ENCODE peak calls at places on chromosomes 13 and 19, in six cellular contexts. G is Calu3; W is lower leg skin; K is stimulated activated naive CD4-positive, alpha-beta T cell; H is BJ; E is IMR-90. Q is an unnamed sample.

GRCh38 chr13:39765801-39766463 is 110.5 kb downstream of the COG6 start:
- DNase-seq in K (no peak), W (peak), H (no peak), E (no peak), G (peak), Q (peak)

GRCh38 chr19:35295792-35296462 is 4.0 kb downstream of the MAG start:
- DNase-seq in G (no peak), K (peak), W (no peak), E (no peak), H (no peak), Q (no peak)

GRCh38 chr19:51480590-51480989 is 2.3 kb downstream of the CEACAM18 start:
- DNase-seq in G (peak), H (no peak), K (no peak), W (peak), E (no peak), Q (no peak)

GRCh38 chr13:98365291-98365690 is 188.2 kb upstream of the RNF113B start:
- DNase-seq in W (no peak), K (no peak), E (no peak), G (no peak), H (no peak), Q (no peak)

GRCh38 chr13:25288966-25289365 is 1.7 kb upstream of the MTMR6 start:
- DNase-seq in K (no peak), E (no peak), G (no peak), H (no peak), W (no peak), Q (no peak)

GRCh38 chr13:74077847-74078246 is 56.4 kb downstream of the KLF12 start:
- DNase-seq in H (no peak), W (no peak), K (no peak), E (no peak), G (no peak), Q (no peak)

GRCh38 chr19:3095375-3096191 is 1.4 kb downstream of the GNA11 start:
- DNase-seq in H (no peak), W (no peak), G (peak), E (no peak), K (peak), Q (no peak)

GRCh38 chr13:30438286-30438685 is 16.0 kb downstream of the UBE2L5 start:
- DNase-seq in W (no peak), E (no peak), G (no peak), H (no peak), K (no peak), Q (no peak)

GRCh38 chr19:47228168-47228936 is 2.6 kb downstream of the BBC3 start:
- DNase-seq in E (peak), H (no peak), G (peak), K (peak), W (peak), Q (peak)

GRCh38 chr13:65966991-65967451 is 1263.1 kb downstream of the PCDH9 start:
- DNase-seq in H (no peak), E (peak), W (no peak), G (no peak), K (no peak), Q (peak)

GRCh38 chr19:3898426-3898825 is 17.9 kb downstream of the ATCAY start:
- DNase-seq in K (no peak), E (no peak), H (no peak), W (no peak), G (no peak), Q (no peak)

GRCh38 chr19:17001603-17002183 is 24.9 kb downstream of the CPAMD8 start:
- DNase-seq in E (no peak), W (no peak), G (no peak), H (no peak), K (peak), Q (no peak)

GRCh38 chr13:73059460-73060250 is 850 bp downstream of the KLF5 start:
- DNase-seq in G (no peak), E (peak), K (peak), H (no peak), W (peak), Q (no peak)

GRCh38 chr19:38036707-38037106 is 129.7 kb downstream of the SIPA1L3 start:
- DNase-seq in H (no peak), K (no peak), G (no peak), W (no peak), E (no peak), Q (no peak)

GRCh38 chr13:71858647-71859046 is 8.4 kb downstream of the DACH1 start:
- DNase-seq in G (no peak), E (no peak), H (no peak), W (no peak), K (no peak), Q (no peak)

GRCh38 chr19:7257148-7258041 is 36.8 kb downstream of the INSR start:
- DNase-seq in W (peak), G (peak), K (no peak), H (no peak), E (peak), Q (no peak)

GRCh38 chr19:45265375-45265774 is 14.3 kb downstream of the MARK4 start:
- DNase-seq in K (no peak), G (no peak), W (no peak), E (no peak), H (no peak), Q (no peak)

GRCh38 chr19:5137571-5138124 is 168.7 kb downstream of the KDM4B start:
- DNase-seq in E (no peak), H (no peak), K (no peak), G (no peak), W (no peak), Q (no peak)

GRCh38 chr13:20401958-20402856 is 123.5 kb downstream of the CRYL1 start:
- DNase-seq in G (no peak), K (no peak), H (no peak), W (peak), E (peak), Q (no peak)

GRCh38 chr19:749811-750210 is 1.1 kb upstream of the MISP start:
- DNase-seq in K (no peak), G (no peak), E (no peak), W (no peak), H (no peak), Q (no peak)

GRCh38 chr19:7294571-7295212 is 478 bp upstream of the INSR start:
- DNase-seq in K (no peak), W (peak), E (peak), G (peak), H (no peak), Q (peak)

GRCh38 chr19:2546128-2547032 is 70.5 kb downstream of the GADD45B start:
- DNase-seq in G (peak), H (no peak), E (no peak), K (no peak), W (peak), Q (no peak)